ENCODE peak calls at places on chromosomes 4 and X, in four cellular contexts. V is HT1080, R is Peyer's patch, I is HFFc6. A is an unnamed sample.

GRCh38 chr4:120843840-120844527 is 78.5 kb downstream of the PRDM5 start:
- DNase-seq in V (no peak), R (peak), I (no peak), A (no peak)

GRCh38 chr4:3344596-3344995 is 51.8 kb downstream of the RGS12 start:
- DNase-seq in V (no peak), R (no peak), I (no peak), A (no peak)

GRCh38 chr4:22597471-22597870 is 81.6 kb upstream of the ADGRA3 start:
- DNase-seq in V (no peak), R (no peak), I (no peak), A (no peak)

GRCh38 chrX:52852110-52852872 is 15.6 kb downstream of the XAGE3 start:
- DNase-seq in V (peak), R (no peak), I (no peak), A (no peak)

GRCh38 chrX:43734444-43734843 is 78.3 kb downstream of the MAOA start:
- DNase-seq in V (no peak), R (no peak), I (no peak), A (no peak)

GRCh38 chrX:93468075-93468474 is 205.3 kb downstream of the NAP1L3 start:
- DNase-seq in V (no peak), R (no peak), I (no peak), A (no peak)

GRCh38 chr4:156705291-156705690 is 266.3 kb downstream of the PDGFC start:
- DNase-seq in V (no peak), R (no peak), I (peak), A (no peak)

GRCh38 chrX:153819398-153820083 is 10.8 kb downstream of the PDZD4 start:
- DNase-seq in V (no peak), R (no peak), I (no peak), A (no peak)

GRCh38 chr4:146647615-146648383 is 9.1 kb downstream of the POU4F2 start:
- DNase-seq in V (no peak), R (no peak), I (no peak), A (no peak)

GRCh38 chrX:99308302-99308701 is 1101.8 kb downstream of the PCDH19 start:
- DNase-seq in V (no peak), R (no peak), I (no peak), A (no peak)

GRCh38 chr4:16289872-16290554 is 63.7 kb upstream of the TAPT1 start:
- DNase-seq in V (peak), R (no peak), I (peak), A (no peak)

GRCh38 chr4:8026455-8026854 is 86.8 kb upstream of the AFAP1 start:
- DNase-seq in V (no peak), R (no peak), I (no peak), A (no peak)

GRCh38 chr4:95830647-95831046 is 9.2 kb upstream of the PDHA2 start:
- DNase-seq in V (no peak), R (no peak), I (no peak), A (no peak)

GRCh38 chr4:142563682-142564291 is 282.3 kb downstream of the INPP4B start:
- DNase-seq in V (peak), R (no peak), I (no peak), A (peak)

GRCh38 chrX:119067023-119067739 is 5.6 kb upstream of the CT47C1 start:
- DNase-seq in V (peak), R (peak), I (peak), A (peak)

GRCh38 chrX:120560405-120560841 is 339 bp downstream of the CUL4B start:
- DNase-seq in V (no peak), R (peak), I (peak), A (no peak)

GRCh38 chrX:150777328-150777992 is 84.3 kb downstream of the MTMR1 start:
- DNase-seq in V (no peak), R (no peak), I (no peak), A (no peak)

GRCh38 chr4:3765271-3766206 is 646 bp upstream of the ADRA2C start:
- DNase-seq in V (no peak), R (no peak), I (peak), A (peak)

GRCh38 chrX:94454606-94455005 is 780.6 kb downstream of the FAM133A start:
- DNase-seq in V (no peak), R (no peak), I (no peak), A (no peak)

GRCh38 chrX:118975831-118976598 is 1.6 kb downstream of the LONRF3 start:
- DNase-seq in V (peak), R (peak), I (no peak), A (no peak)

GRCh38 chr4:680931-681645 is 6.7 kb downstream of the MYL5 start:
- DNase-seq in V (peak), R (peak), I (no peak), A (no peak)

GRCh38 chrX:109384569-109385174 is 97.2 kb downstream of the GUCY2F start:
- DNase-seq in V (no peak), R (no peak), I (no peak), A (no peak)

GRCh38 chr4:102736636-102737549 is 23.9 kb downstream of the MANBA start:
- DNase-seq in V (no peak), R (no peak), I (no peak), A (no peak)

GRCh38 chrX:124518888-124519287 is 172.5 kb downstream of the SH2D1A start:
- DNase-seq in V (peak), R (no peak), I (peak), A (no peak)

GRCh38 chr4:158865520-158866177 is 96.8 kb downstream of the FNIP2 start:
- DNase-seq in V (no peak), R (no peak), I (no peak), A (no peak)

GRCh38 chrX:12648995-12649394 is 142.2 kb upstream of the PRPS2 start:
- DNase-seq in V (no peak), R (no peak), I (no peak), A (no peak)

GRCh38 chr4:119559044-119559647 is 69.5 kb downstream of the PDE5A start:
- DNase-seq in V (peak), R (no peak), I (peak), A (no peak)

GRCh38 chr4:169070071-169070894 is 60.2 kb upstream of the CBR4 start:
- DNase-seq in V (peak), R (peak), I (peak), A (peak)

GRCh38 chr4:186946682-186947294 is 223.1 kb upstream of the FAT1 start:
- DNase-seq in V (peak), R (peak), I (no peak), A (no peak)

GRCh38 chr4:87451537-87451936 is 29.2 kb downstream of the NUDT9 start:
- DNase-seq in V (no peak), R (no peak), I (no peak), A (no peak)

GRCh38 chr4:98564847-98565246 is 93.6 kb downstream of the TSPAN5 start:
- DNase-seq in V (no peak), R (no peak), I (no peak), A (no peak)

GRCh38 chrX:108165349-108166111 is 74.0 kb downstream of the ATG4A start:
- DNase-seq in V (peak), R (no peak), I (peak), A (no peak)

A was measured in retinal pigment epithelial cell.